ENCODE peak calls at places on chromosomes 2 and 18, in eight cellular contexts. K is endothelial cell of umbilical vein, D is breast epithelium, C is IMR-90, S is right lobe of liver, V is K562, G is lower leg skin, I is A549. F is an unnamed sample.

GRCh38 chr2:55078956-55079355 is 28.7 kb upstream of the RTN4 start:
- DNase-seq in K (no peak), D (no peak), C (no peak), S (no peak), V (no peak), G (no peak), I (no peak), F (no peak)

GRCh38 chr2:235216901-235217300 is 265.1 kb downstream of the SH3BP4 start:
- DNase-seq in K (no peak), D (no peak), C (peak), S (no peak), V (no peak), G (no peak), I (peak), F (no peak)

GRCh38 chr18:24763765-24764548 is 303.5 kb downstream of the HRH4 start:
- DNase-seq in K (no peak), D (no peak), C (peak), S (no peak), V (no peak), G (no peak), I (no peak), F (peak)

GRCh38 chr2:74917702-74918619 is 40.5 kb upstream of the POLE4 start:
- DNase-seq in K (no peak), D (no peak), C (peak), S (no peak), V (no peak), G (no peak), I (peak), F (no peak)

GRCh38 chr2:233416706-233417105 is 62.4 kb downstream of the DGKD start:
- DNase-seq in K (no peak), D (no peak), C (no peak), S (no peak), V (no peak), G (peak), I (peak), F (no peak)

GRCh38 chr2:238947243-238947760 is 99.4 kb downstream of the TWIST2 start:
- DNase-seq in K (no peak), D (no peak), C (no peak), S (no peak), V (no peak), G (peak), I (no peak), F (no peak)

GRCh38 chr2:68936462-68936861 is 16.2 kb downstream of the GKN2 start:
- DNase-seq in K (peak), D (no peak), C (peak), S (no peak), V (no peak), G (no peak), I (no peak), F (no peak)

GRCh38 chr2:109368798-109369197 is 239.8 kb downstream of the SH3RF3 start:
- DNase-seq in K (no peak), D (no peak), C (no peak), S (peak), V (no peak), G (peak), I (no peak), F (no peak)

GRCh38 chr2:153595939-153596338 is 117.4 kb upstream of the RPRM start:
- DNase-seq in K (no peak), D (no peak), C (no peak), S (no peak), V (no peak), G (no peak), I (peak), F (no peak)

GRCh38 chr18:27715751-27716150 is 461.2 kb downstream of the CDH2 start:
- DNase-seq in K (no peak), D (no peak), C (no peak), S (no peak), V (no peak), G (no peak), I (no peak), F (no peak)

GRCh38 chr2:190888449-190888848 is 7.8 kb downstream of the GLS start:
- DNase-seq in K (no peak), D (no peak), C (no peak), S (no peak), V (no peak), G (no peak), I (no peak), F (no peak)

GRCh38 chr2:219142329-219142728 is 18.3 kb downstream of the NHEJ1 start:
- DNase-seq in K (no peak), D (no peak), C (peak), S (no peak), V (no peak), G (no peak), I (no peak), F (peak)

GRCh38 chr2:159326569-159327255 is 40.2 kb upstream of the WDSUB1 start:
- DNase-seq in K (no peak), D (no peak), C (peak), S (no peak), V (no peak), G (no peak), I (peak), F (no peak)

GRCh38 chr2:164224007-164224406 is 397.3 kb downstream of the GRB14 start:
- DNase-seq in K (no peak), D (no peak), C (no peak), S (no peak), V (no peak), G (no peak), I (no peak), F (no peak)

GRCh38 chr2:55879976-55880375 is 43.6 kb downstream of the EFEMP1 start:
- DNase-seq in K (no peak), D (no peak), C (peak), S (no peak), V (no peak), G (no peak), I (no peak), F (no peak)

GRCh38 chr2:81483254-81483653 is 1178.7 kb upstream of the LRRTM1 start:
- DNase-seq in K (no peak), D (no peak), C (no peak), S (no peak), V (no peak), G (no peak), I (no peak), F (no peak)

GRCh38 chr2:100235098-100235497 is 87.2 kb downstream of the LONRF2 start:
- DNase-seq in K (no peak), D (no peak), C (peak), S (no peak), V (no peak), G (peak), I (no peak), F (no peak)

GRCh38 chr2:100234141-100234540 is 88.2 kb downstream of the LONRF2 start:
- DNase-seq in K (no peak), D (no peak), C (peak), S (no peak), V (no peak), G (no peak), I (no peak), F (no peak)

GRCh38 chr2:100237046-100237615 is 85.2 kb downstream of the LONRF2 start:
- DNase-seq in K (no peak), D (no peak), C (peak), S (no peak), V (no peak), G (peak), I (no peak), F (no peak)

GRCh38 chr2:100236166-100236565 is 86.1 kb downstream of the LONRF2 start:
- DNase-seq in K (no peak), D (no peak), C (no peak), S (no peak), V (no peak), G (peak), I (no peak), F (no peak)

GRCh38 chr2:100235581-100235980 is 86.7 kb downstream of the LONRF2 start:
- DNase-seq in K (no peak), D (no peak), C (no peak), S (no peak), V (no peak), G (peak), I (no peak), F (no peak)
- TF ChIP-seq CTCF in K (no peak), D (no peak), C (no peak), S (no peak), V (no peak), G (no peak), I (no peak), F (no peak)

GRCh38 chr2:171553858-171554257 is 31.6 kb downstream of the CYBRD1 start:
- DNase-seq in K (no peak), D (no peak), C (no peak), S (peak), V (peak), G (no peak), I (peak), F (no peak)
- TF ChIP-seq POLR2A in K (no peak), D (no peak), C (no peak), S (no peak), V (peak), G (no peak), I (peak), F (no peak)

DNA sequence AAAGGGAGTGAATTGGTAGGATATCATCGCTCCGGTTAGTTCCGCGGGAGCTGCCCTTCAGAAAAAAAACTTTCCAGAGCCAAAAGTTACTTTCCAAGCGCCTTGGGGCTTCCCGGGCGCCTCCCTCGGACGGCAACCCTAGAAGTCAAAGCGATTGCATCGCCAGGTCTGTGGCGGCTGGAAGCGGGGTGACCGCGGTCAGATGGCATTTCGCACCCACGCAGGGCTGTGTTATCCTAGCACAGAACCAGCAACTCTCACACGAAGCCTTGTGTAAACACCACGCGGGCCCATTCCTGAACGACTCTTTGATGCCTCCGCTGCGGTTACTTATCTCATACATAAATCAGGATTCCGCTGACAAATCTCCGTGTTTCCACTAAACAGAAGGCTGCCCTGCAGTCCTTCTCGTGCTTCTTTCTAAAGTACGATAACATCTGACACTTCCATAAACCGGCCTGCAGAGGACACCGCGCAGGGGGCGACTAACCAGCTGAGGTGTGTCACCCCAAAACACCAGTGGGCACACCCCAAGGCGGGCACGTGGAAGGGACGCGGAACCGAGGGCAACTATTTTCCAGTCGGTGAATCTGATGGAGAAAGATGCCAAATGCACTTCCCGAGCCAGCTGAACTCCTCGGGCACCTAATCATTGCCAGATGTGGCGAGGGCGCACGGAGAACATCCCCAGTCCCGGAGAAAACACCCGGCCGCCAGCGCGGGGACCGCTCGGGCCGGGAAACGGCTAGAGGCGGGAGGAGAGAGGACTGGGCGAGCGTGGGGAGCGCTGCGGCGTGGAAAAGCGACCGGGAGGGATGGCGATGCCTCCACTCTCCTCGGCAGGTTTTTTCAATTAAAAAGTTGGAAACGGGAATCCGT is 911 bp downstream of the COLEC12 start:
- DNase-seq in K (peak), D (no peak), C (peak), S (no peak), V (no peak), G (peak), I (peak), F (no peak)
- TF ChIP-seq CTCF in K (no peak), D (no peak), C (no peak), S (no peak), V (no peak), G (no peak), I (no peak), F (no peak)

DNA sequence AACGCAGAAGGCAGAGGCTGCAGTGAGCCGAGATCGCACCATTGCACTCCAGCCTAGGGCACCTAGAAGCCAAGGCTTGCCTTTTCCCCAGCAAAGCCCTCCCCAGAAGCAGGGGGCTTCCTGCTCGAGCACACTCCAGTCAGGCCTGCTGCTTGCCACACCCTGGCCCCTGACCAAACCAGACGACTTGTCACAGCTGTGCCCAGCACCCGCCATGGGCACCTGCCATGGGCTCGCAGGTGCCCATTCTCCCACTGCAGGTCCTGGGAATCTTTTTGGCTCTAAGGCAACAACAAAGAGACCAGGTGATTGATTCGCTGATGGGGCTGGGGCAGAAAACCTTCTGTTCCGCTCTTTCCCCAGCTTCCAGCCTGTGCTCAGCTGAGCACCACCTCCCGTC is 4.9 kb downstream of the KCNK3 start:
- DNase-seq in K (no peak), D (no peak), C (no peak), S (no peak), V (no peak), G (no peak), I (no peak), F (no peak)
- TF ChIP-seq POLR2A in K (no peak), D (no peak), C (no peak), S (no peak), V (no peak), G (no peak), I (no peak), F (no peak)

GRCh38 chr2:215870986-215871385 is 142.4 kb downstream of the MREG start:
- DNase-seq in K (no peak), D (no peak), C (no peak), S (no peak), V (peak), G (no peak), I (peak), F (no peak)
- TF ChIP-seq CTCF in K (peak), D (no peak), C (peak), S (no peak), V (peak), G (no peak), I (no peak), F (no peak)

DNA sequence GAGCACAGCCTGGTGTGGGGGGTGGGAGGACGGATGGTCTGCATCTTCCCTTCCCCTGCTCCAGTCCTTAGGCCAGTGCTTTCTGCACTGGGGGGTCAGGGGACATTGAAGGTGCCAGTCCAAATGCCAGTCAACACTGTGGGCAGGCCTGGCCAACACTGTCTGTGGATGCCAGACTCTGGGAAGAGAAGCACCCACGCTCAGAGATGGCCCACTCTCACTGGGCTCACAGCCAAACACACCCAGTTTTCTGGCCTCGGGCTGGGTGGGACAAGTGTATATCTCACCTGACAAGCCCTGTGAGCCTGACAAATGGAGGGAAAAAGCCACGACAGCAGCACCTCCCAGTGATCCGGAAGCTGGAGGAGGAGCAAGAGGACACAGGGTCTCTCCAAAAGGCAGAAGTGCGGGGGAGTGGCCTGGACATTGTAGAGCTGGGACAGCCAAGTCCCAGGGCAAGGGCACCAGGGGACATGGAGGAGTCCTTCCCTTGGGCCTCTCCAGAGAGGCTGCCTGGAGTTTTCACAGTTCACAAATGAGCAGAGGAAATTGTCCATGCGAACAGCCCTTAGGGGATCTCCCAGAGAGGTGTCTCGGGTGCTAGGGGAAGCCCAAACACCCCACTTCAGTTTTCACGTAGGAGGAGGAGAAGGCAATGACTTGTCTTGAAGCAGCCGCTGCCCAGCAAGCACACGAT is 79.3 kb downstream of the SDC1 start:
- DNase-seq in K (no peak), D (no peak), C (no peak), S (no peak), V (peak), G (peak), I (no peak), F (no peak)
- TF ChIP-seq POLR2A in K (no peak), D (no peak), C (no peak), S (no peak), V (no peak), G (no peak), I (no peak), F (no peak)

GRCh38 chr2:186498834-186499233 is 12.8 kb downstream of the ZC3H15 start:
- DNase-seq in K (no peak), D (no peak), C (no peak), S (no peak), V (no peak), G (no peak), I (no peak), F (no peak)

GRCh38 chr2:186508263-186508662 is 22.2 kb downstream of the ZC3H15 start:
- DNase-seq in K (no peak), D (no peak), C (no peak), S (no peak), V (no peak), G (no peak), I (no peak), F (no peak)

DNA sequence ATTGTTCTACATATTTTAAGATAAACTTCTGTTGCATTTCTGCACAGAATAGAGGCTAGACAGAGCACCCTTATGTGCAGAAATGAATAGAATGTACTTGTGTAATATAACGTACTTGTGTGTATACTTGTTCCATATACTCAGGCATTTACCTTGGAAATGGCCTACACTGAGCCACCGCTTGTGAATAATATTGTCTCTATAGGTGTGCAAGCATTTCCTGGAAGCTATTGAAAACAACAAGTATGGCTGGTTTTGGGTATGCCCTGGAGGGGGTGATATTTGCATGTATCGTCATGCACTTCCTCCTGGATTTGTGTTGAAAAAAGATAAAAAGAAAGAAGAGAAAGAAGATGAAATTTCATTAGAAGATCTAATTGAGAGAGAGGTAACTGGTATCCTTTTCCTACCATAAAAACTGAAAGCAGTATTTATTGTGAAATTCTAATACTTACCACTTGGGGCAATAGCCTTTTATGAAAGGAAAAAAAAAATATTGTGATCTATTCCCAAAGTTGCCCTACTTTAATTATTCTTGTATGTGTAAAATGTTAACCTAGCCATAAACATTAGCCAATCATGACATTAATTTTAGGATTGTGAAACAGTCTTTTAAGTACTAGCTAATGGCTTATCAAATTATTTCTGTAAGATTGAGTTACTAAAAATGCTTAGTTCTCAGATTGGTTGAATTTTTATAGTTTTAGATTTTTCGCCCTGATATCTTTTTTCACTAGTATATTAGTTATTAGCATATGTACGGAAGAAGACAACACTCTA is 18.0 kb downstream of the ZC3H15 start:
- DNase-seq in K (peak), D (no peak), C (peak), S (no peak), V (no peak), G (no peak), I (peak), F (no peak)
- TF ChIP-seq CTCF in K (peak), D (peak), C (peak), S (peak), V (peak), G (no peak), I (peak), F (peak)

GRCh38 chr2:47310801-47311560 is 92.0 kb upstream of the MSH2 start:
- DNase-seq in K (no peak), D (no peak), C (no peak), S (no peak), V (no peak), G (no peak), I (peak), F (no peak)
- TF ChIP-seq POLR2A in K (no peak), D (no peak), C (no peak), S (no peak), V (no peak), G (no peak), I (no peak), F (no peak)